ENCODE peak calls at places on chromosomes 16 and 17, in nine cellular contexts. A is lung microvascular endothelial cell; D is posterior cingulate gyrus; G is type B pancreatic cell; O is activated CD4-positive, CD25-positive, alpha-beta regulatory T cell; R is kidney glomerular epithelial cell; I is Caco-2; V is T1000; N is activated CD4-positive, alpha-beta T cell treated with anti-CD3 and anti-CD28 coated beads, Interleukin-2, amount 50 U/mL, for 48 hours. Q is an unnamed sample.

GRCh38 chr16:59342669-59343068 is 608.6 kb upstream of the GOT2 start:
- DNase-seq in A (no peak), I (no peak), O (no peak), N (no peak), R (no peak), V (no peak), D (no peak), G (no peak), Q (no peak)

GRCh38 chr16:81627024-81627423 is 152.1 kb upstream of the PLCG2 start:
- DNase-seq in I (no peak), N (no peak), O (no peak), R (peak; percentile 4), G (no peak), A (no peak), D (no peak), V (no peak), Q (no peak)

GRCh38 chr17:81097134-81097942 is 62.4 kb downstream of the BAIAP2 start:
- DNase-seq in I (no peak), A (peak; percentile 82), G (peak; percentile 83), N (peak; percentile 53), R (peak; percentile 64), O (no peak), V (peak; percentile 74), D (peak; percentile 76), Q (peak; percentile 58)

GRCh38 chr16:56300901-56301351 is 109.6 kb downstream of the GNAO1 start:
- DNase-seq in A (no peak), V (no peak), N (no peak), O (no peak), I (no peak), D (no peak), R (peak; percentile 5), G (no peak), Q (no peak)

GRCh38 chr16:14013571-14014283 is 57.4 kb upstream of the MRTFB start:
- DNase-seq in V (peak; percentile 42), O (no peak), A (no peak), I (no peak), R (peak; percentile 94), G (no peak), N (no peak), D (no peak), Q (no peak)

GRCh38 chr16:89396156-89396555 is 94.2 kb downstream of the ANKRD11 start:
- DNase-seq in R (no peak), G (no peak), N (no peak), A (no peak), D (no peak), V (no peak), O (no peak), I (no peak), Q (no peak)

GRCh38 chr16:28977703-28978641 is 3.4 kb downstream of the SPNS1 start:
- DNase-seq in A (no peak), R (peak; percentile 0), O (no peak), I (no peak), D (no peak), V (no peak), N (no peak), G (no peak), Q (no peak)

GRCh38 chr16:85311741-85312140 is 199.5 kb upstream of the CIBAR2 start:
- DNase-seq in V (no peak), N (no peak), A (no peak), I (no peak), O (no peak), D (no peak), G (no peak), R (no peak), Q (no peak)

GRCh38 chr17:4033751-4034251 is 69.6 kb upstream of the ATP2A3 start:
- DNase-seq in V (no peak), O (no peak), G (no peak), R (no peak), I (no peak), A (no peak), N (no peak), D (no peak), Q (peak; percentile 59)

GRCh38 chr16:27945233-27945975 is 118.1 kb downstream of the GSG1L start:
- DNase-seq in N (no peak), D (no peak), V (no peak), R (no peak), G (no peak), A (no peak), O (no peak), I (no peak), Q (peak; percentile 5)

GRCh38 chr17:6853764-6854442 is 22.4 kb upstream of the TEKT1 start:
- DNase-seq in N (peak; percentile 14), V (no peak), A (no peak), G (no peak), R (peak; percentile 18), D (no peak), O (no peak), I (no peak), Q (no peak)

GRCh38 chr17:59287452-59287851 is 44.0 kb upstream of the YPEL2 start:
- DNase-seq in N (no peak), I (no peak), V (no peak), A (peak; percentile 5), R (no peak), O (no peak), D (no peak), G (no peak), Q (no peak)

Q was measured in cerebellum.